ENCODE peak calls at places on chromosomes 6 and 20, in six cellular contexts. Z is AG08395, E is neural crest cell, X is germinal center, R is BJ, J is hepatic stellate cell. H is an unnamed sample.

GRCh38 chr6:46325561-46326525 is 155.1 kb upstream of the ENPP5 start:
- DNase-seq in Z (peak), J (no peak), X (peak), R (peak), E (no peak), H (peak)

GRCh38 chr6:169848946-169849345 is 97.5 kb downstream of the ERMARD start:
- DNase-seq in E (no peak), R (no peak), J (no peak), Z (no peak), X (no peak), H (no peak)

GRCh38 chr6:38105066-38105465 is 285.5 kb downstream of the ZFAND3 start:
- DNase-seq in E (no peak), J (no peak), X (no peak), R (no peak), Z (no peak), H (no peak)

GRCh38 chr20:33933469-33933909 is 60.2 kb upstream of the RALY start:
- DNase-seq in E (peak), Z (peak), R (no peak), X (peak), J (peak), H (peak)

GRCh38 chr6:63516186-63516944 is 55.9 kb upstream of the LOC128125822 start:
- DNase-seq in Z (no peak), E (no peak), J (no peak), R (no peak), X (no peak), H (no peak)

GRCh38 chr6:27096834-27097511 is 150.5 kb upstream of the PRSS16 start:
- DNase-seq in R (no peak), Z (peak), X (peak), J (peak), E (peak), H (peak)

GRCh38 chr6:93193868-93194267 is 225.5 kb downstream of the EPHA7 start:
- DNase-seq in Z (no peak), X (no peak), E (no peak), R (no peak), J (no peak), H (no peak)

GRCh38 chr6:34305982-34306702 is 57.3 kb upstream of the SMIM29 start:
- DNase-seq in X (no peak), E (no peak), R (no peak), J (no peak), Z (peak), H (no peak)

GRCh38 chr6:135638108-135638507 is 140.6 kb upstream of the AHI1 start:
- DNase-seq in Z (no peak), X (no peak), R (no peak), J (no peak), E (no peak), H (no peak)

GRCh38 chr6:17490724-17491123 is 97.3 kb downstream of the CAP2 start:
- DNase-seq in X (no peak), J (no peak), Z (no peak), E (no peak), R (no peak), H (no peak)

GRCh38 chr6:157323114-157323923 is at the start of gene TMEM242:
- DNase-seq in X (peak), E (peak), R (peak), Z (peak), J (peak), H (peak)

H was measured in AG08396.